ENCODE peak calls at places on chromosomes 3 and 15, in six cellular contexts. X, C, Y, W, G and H are unnamed samples. For H3K4me1, the result is how much of the 10 kb centered on the place peaks cover.

GRCh38 chr3:117660941-117661635 is 951.5 kb downstream of the TUSC7 start:
- DNase-seq in W (no peak), C (no peak), Y (no peak), X (no peak), G (peak), H (no peak)

GRCh38 chr3:134315286-134316106 is 58.8 kb downstream of the AMOTL2 start:
- DNase-seq in Y (peak), C (peak), G (peak), W (peak), X (no peak), H (peak)

GRCh38 chr15:52144656-52145055 is 32.1 kb upstream of the BCL2L10 start:
- DNase-seq in X (no peak), W (no peak), G (no peak), Y (no peak), C (no peak), H (peak)

GRCh38 chr3:155605571-155605970 is 139.3 kb downstream of the PLCH1 start:
- DNase-seq in C (no peak), G (no peak), X (no peak), Y (no peak), W (no peak), H (no peak)

GRCh38 chr15:26889298-26889898 is 22.5 kb downstream of the GABRA5 start:
- DNase-seq in C (peak), Y (no peak), G (peak), X (peak), W (no peak), H (peak)

GRCh38 chr3:149781216-149781615 is 11.1 kb downstream of the ANKUB1 start:
- DNase-seq in X (no peak), W (no peak), C (no peak), G (no peak), Y (no peak), H (no peak)

GRCh38 chr3:146625117-146625775 is 20.1 kb upstream of the PLSCR5 start:
- DNase-seq in Y (no peak), X (no peak), W (no peak), G (no peak), C (no peak), H (peak)

GRCh38 chr3:123660900-123661299 is 76.0 kb upstream of the HACD2 start:
- DNase-seq in Y (peak), G (no peak), W (no peak), C (peak), X (peak), H (peak)

GRCh38 chr3:71066849-71067261 is 516.7 kb downstream of the FOXP1 start:
- DNase-seq in W (no peak), C (no peak), G (peak), Y (peak), X (no peak), H (no peak)

GRCh38 chr3:9316881-9317341 is 45.9 kb upstream of the THUMPD3 start:
- DNase-seq in C (no peak), G (peak), X (peak), Y (peak), W (no peak), H (no peak)

GRCh38 chr15:53580371-53580770 is 179.1 kb downstream of the WDR72 start:
- DNase-seq in G (no peak), C (no peak), W (no peak), X (no peak), Y (no peak), H (no peak)

GRCh38 chr3:128306481-128306880 is 153.2 kb downstream of the EEFSEC start:
- DNase-seq in Y (no peak), W (no peak), G (no peak), C (no peak), X (no peak), H (no peak)

GRCh38 chr15:70950953-70951352 is 58.3 kb downstream of the LRRC49 start:
- DNase-seq in X (no peak), G (no peak), C (no peak), Y (no peak), W (no peak), H (no peak)

DNA sequence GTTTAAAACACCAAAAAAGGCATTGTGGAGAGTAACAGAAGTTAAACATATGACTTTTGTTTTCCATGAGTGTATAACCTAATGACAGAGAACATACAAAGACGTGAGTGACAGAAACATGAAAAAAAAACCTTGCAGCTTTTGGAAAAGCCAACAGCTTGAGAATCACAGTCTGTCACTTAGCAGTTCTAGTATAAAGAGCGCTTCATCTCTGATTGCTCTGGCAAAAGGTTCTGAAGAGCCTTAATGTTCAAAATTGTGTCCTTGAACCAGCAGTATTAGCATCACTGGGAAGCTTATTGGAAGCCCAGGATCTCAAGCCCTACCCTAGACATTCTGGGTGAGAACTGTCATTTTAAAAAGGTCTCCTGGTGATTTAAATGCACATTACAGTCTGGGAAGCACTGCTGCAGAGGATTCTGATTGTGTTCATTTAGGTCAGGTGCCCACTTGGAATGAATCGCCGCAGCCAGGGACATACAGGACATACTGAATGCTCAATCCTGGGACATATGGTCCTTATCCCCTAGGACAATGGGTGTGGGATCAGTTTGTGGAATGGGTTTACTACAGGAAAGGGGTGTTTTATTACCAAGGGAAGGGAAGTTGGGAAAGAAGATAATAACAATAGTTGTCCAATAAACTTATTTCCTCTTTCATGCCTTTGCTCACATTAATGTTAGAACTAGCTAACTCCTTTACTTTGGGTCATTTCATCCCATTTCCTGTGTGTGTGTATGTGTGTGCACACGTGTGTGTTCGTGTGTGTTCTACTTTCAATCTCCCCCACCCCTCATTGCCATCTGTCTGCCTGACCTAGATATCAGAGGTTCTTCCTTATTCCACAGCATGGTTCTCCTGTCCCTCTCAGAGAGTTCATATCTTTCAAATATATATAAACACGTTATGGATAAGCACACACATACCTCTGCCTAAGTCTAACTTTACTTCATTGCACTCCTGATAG is 55.0 kb downstream of the LRRC49 start:
- DNase-seq in G (no peak), C (no peak), X (no peak), Y (no peak), W (no peak), H (no peak)
- H3K4me1 ChIP-seq in G (under half), C (under half), X (under half), Y (under half), W (under half), H (under half)

GRCh38 chr15:85010472-85011209 is 29.0 kb downstream of the PDE8A start:
- DNase-seq in Y (no peak), G (peak), X (peak), W (no peak), C (no peak), H (peak)
- TF ChIP-seq CTCF in Y (no peak), G (peak), X (peak), W (no peak), C (no peak), H (no peak)

GRCh38 chr3:35523838-35524237 is 115.5 kb upstream of the ARPP21 start:
- DNase-seq in X (no peak), Y (no peak), G (no peak), W (no peak), C (no peak), H (peak)
- H3K4me3 ChIP-seq in X (no peak), Y (no peak), G (no peak), W (no peak), C (no peak), H (no peak)

DNA sequence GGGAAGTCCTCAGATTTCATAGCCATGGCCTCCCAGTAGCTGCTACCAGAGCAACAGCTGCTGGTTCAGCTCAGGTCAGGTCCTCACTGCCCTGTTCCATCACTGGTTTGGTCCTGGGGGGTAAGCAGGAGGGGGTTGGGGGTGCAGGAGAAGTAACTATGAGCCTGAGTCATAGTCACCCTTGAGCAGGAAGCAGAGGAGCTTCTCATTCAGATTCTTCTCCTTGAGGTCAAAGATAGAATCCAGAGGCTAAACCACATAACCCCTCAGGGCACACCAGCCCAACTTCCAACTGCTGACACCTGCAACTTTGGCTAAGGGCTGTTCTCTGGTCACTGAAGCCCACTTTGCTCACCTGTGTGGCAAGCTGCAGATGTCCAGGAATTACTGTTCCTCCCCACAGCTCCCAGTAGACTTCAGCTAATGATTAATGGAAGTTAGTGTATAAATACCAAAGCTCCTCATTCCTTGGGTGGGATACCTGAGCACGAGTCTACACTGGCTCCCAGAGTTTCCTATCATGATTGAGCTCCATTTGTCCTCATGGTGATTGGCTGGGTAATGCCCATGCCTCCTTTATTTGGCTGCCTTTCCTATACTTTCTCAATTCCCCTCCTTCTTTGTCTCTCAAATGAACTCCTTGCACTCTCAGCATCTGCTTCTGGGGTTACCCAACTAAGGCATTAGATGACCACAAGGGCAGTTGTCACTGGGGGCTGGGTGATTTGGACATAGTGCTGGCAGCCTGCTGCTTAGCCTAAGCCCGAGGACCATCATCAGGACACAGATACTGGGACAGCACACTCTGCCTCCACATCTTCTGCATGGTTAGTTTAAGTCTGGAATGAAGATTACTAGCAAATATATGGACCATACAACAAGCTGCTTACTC is 48.9 kb upstream of the LRRFIP2 start:
- DNase-seq in C (no peak), G (no peak), Y (no peak), W (peak), X (no peak), H (no peak)
- H3K4me1 ChIP-seq in C (under half), G (under half), Y (under half), W (under half), X (under half), H (under half)